ENCODE peak calls at places on chromosomes 1 and 21, in ten cellular contexts. B is Peyer's patch, M is tibial nerve, X is testis, V is body of pancreas, U is transverse colon, D is stomach, Z is adrenal gland, H is A549, J is GM12878. O is an unnamed sample. For H3K4me1, the result is how much of the 10 kb centered on the place peaks cover.

GRCh38 chr1:116164890-116165176 is 53.6 kb downstream of the MAB21L3 start:
- DNase-seq in B (no peak), M (no peak), X (no peak), V (no peak), U (no peak), D (no peak), Z (no peak), H (no peak), J (no peak), O (no peak)

GRCh38 chr21:17348357-17348756 is 164.5 kb upstream of the CXADR start:
- DNase-seq in B (no peak), M (no peak), X (no peak), V (no peak), U (no peak), D (no peak), Z (no peak), H (no peak), J (no peak), O (no peak)

GRCh38 chr21:16186742-16187141 is 457.0 kb downstream of the USP25 start:
- DNase-seq in B (no peak), M (no peak), X (peak), V (no peak), U (no peak), D (no peak), Z (no peak), H (no peak), J (no peak), O (no peak)

GRCh38 chr1:199931666-199932377 is 95.7 kb upstream of the NR5A2 start:
- DNase-seq in B (no peak), M (no peak), X (no peak), V (peak), U (peak), D (no peak), Z (no peak), H (no peak), J (no peak), O (no peak)

GRCh38 chr1:29176567-29176966 is 5.1 kb downstream of the SRSF4 start:
- DNase-seq in B (no peak), M (no peak), X (no peak), V (no peak), U (no peak), D (no peak), Z (no peak), H (no peak), J (no peak), O (no peak)

GRCh38 chr21:42621166-42621827 is 32.1 kb upstream of the PDE9A start:
- DNase-seq in B (no peak), M (no peak), X (no peak), V (peak), U (peak), D (no peak), Z (no peak), H (no peak), J (no peak), O (no peak)

GRCh38 chr1:230752407-230752806 is 5.2 kb downstream of the CAPN9 start:
- DNase-seq in B (no peak), M (no peak), X (no peak), V (no peak), U (peak), D (peak), Z (no peak), H (no peak), J (no peak), O (no peak)

GRCh38 chr1:27129225-27129624 is 25.7 kb downstream of the SLC9A1 start:
- DNase-seq in B (no peak), M (no peak), X (no peak), V (no peak), U (no peak), D (no peak), Z (no peak), H (no peak), J (no peak), O (no peak)

GRCh38 chr1:40476924-40477679 is at the start of gene ZFP69:
- DNase-seq in B (peak), M (peak), X (peak), V (peak), U (peak), D (peak), Z (peak), H (no peak), J (no peak), O (peak)

GRCh38 chr1:26582836-26583460 is 53.4 kb downstream of the RPS6KA1 start:
- DNase-seq in B (no peak), M (peak), X (no peak), V (no peak), U (no peak), D (no peak), Z (no peak), H (no peak), J (peak), O (no peak)

GRCh38 chr1:28139033-28139712 is 37.3 kb downstream of the PTAFR start:
- DNase-seq in B (no peak), M (no peak), X (no peak), V (no peak), U (no peak), D (no peak), Z (no peak), H (no peak), J (no peak), O (no peak)

GRCh38 chr1:7333576-7333975 is 437.5 kb upstream of the VAMP3 start:
- DNase-seq in B (no peak), M (no peak), X (no peak), V (no peak), U (no peak), D (no peak), Z (no peak), H (no peak), J (no peak), O (no peak)

GRCh38 chr21:42080788-42081083 is 9.6 kb downstream of the UMODL1 start:
- DNase-seq in B (no peak), M (no peak), X (no peak), V (no peak), U (no peak), D (no peak), Z (no peak), H (no peak), J (no peak), O (no peak)

GRCh38 chr21:42575111-42575510 is 61.5 kb downstream of the SLC37A1 start:
- DNase-seq in B (no peak), M (no peak), X (peak), V (no peak), U (peak), D (no peak), Z (no peak), H (no peak), J (no peak), O (no peak)

GRCh38 chr1:191608367-191608766 is 549.9 kb upstream of the RGS18 start:
- DNase-seq in B (no peak), M (no peak), X (no peak), V (no peak), U (no peak), D (no peak), Z (no peak), H (no peak), J (no peak), O (no peak)

GRCh38 chr1:152907686-152908601 is at the start of gene IVL:
- DNase-seq in B (no peak), M (no peak), X (no peak), V (no peak), U (no peak), D (no peak), Z (no peak), H (no peak), J (peak), O (no peak)

GRCh38 chr1:228095938-228096337 is 7.2 kb downstream of the C1orf35 start:
- DNase-seq in B (no peak), M (no peak), X (no peak), V (no peak), U (no peak), D (no peak), Z (peak), H (no peak), J (no peak), O (peak)

GRCh38 chr1:185813401-185813979 is 79.3 kb downstream of the HMCN1 start:
- DNase-seq in B (no peak), M (no peak), X (peak), V (no peak), U (peak), D (no peak), Z (no peak), H (peak), J (no peak), O (no peak)

GRCh38 chr1:21857142-21857839 is 45.2 kb downstream of the LDLRAD2 start:
- DNase-seq in B (no peak), M (no peak), X (no peak), V (no peak), U (no peak), D (no peak), Z (no peak), H (no peak), J (no peak), O (no peak)

GRCh38 chr1:202951437-202951836 is 6.7 kb downstream of the ADIPOR1 start:
- DNase-seq in B (no peak), M (no peak), X (no peak), V (no peak), U (no peak), D (no peak), Z (no peak), H (no peak), J (no peak), O (no peak)

GRCh38 chr1:181131255-181131901 is 42.9 kb downstream of the IER5 start:
- DNase-seq in B (peak), M (no peak), X (no peak), V (no peak), U (no peak), D (no peak), Z (no peak), H (no peak), J (no peak), O (no peak)

GRCh38 chr1:14599173-14599754 is 779 bp downstream of the KAZN start:
- DNase-seq in B (no peak), M (no peak), X (peak), V (no peak), U (no peak), D (no peak), Z (no peak), H (no peak), J (no peak), O (no peak)

GRCh38 chr1:241985787-241986186 is 13.1 kb downstream of the MAP1LC3C start:
- DNase-seq in B (no peak), M (no peak), X (peak), V (peak), U (peak), D (peak), Z (peak), H (peak), J (no peak), O (no peak)

GRCh38 chr1:112744019-112744578 is 29.0 kb upstream of the PPM1J start:
- DNase-seq in B (no peak), M (no peak), X (peak), V (peak), U (peak), D (no peak), Z (no peak), H (no peak), J (no peak), O (no peak)

GRCh38 chr21:33268736-33269441 is 2.7 kb downstream of the IL10RB start:
- DNase-seq in B (peak), M (no peak), X (no peak), V (peak), U (peak), D (peak), Z (no peak), H (no peak), J (peak), O (no peak)

GRCh38 chr1:14962407-14962806 is 191.1 kb upstream of the TMEM51 start:
- DNase-seq in B (no peak), M (no peak), X (no peak), V (no peak), U (no peak), D (no peak), Z (no peak), H (no peak), J (no peak), O (no peak)

GRCh38 chr1:18631496-18632217 is 1.0 kb downstream of the PAX7 start:
- DNase-seq in B (no peak), M (no peak), X (no peak), V (no peak), U (no peak), D (no peak), Z (no peak), H (no peak), J (no peak), O (no peak)

GRCh38 chr21:44919111-44919912 is 1.4 kb downstream of the ITGB2 start:
- DNase-seq in B (no peak), M (no peak), X (no peak), V (no peak), U (no peak), D (no peak), Z (no peak), H (no peak), J (no peak), O (no peak)

GRCh38 chr21:46099476-46099875 is 1.6 kb downstream of the COL6A2 start:
- DNase-seq in B (peak), M (peak), X (peak), V (peak), U (peak), D (peak), Z (peak), H (no peak), J (no peak), O (peak)

GRCh38 chr1:227170361-227171166 is 147.7 kb downstream of the CDC42BPA start:
- DNase-seq in B (no peak), M (no peak), X (no peak), V (no peak), U (no peak), D (no peak), Z (no peak), H (no peak), J (no peak), O (no peak)

GRCh38 chr1:157001304-157001703 is 44.2 kb downstream of the ARHGEF11 start:
- DNase-seq in B (no peak), M (no peak), X (no peak), V (no peak), U (no peak), D (no peak), Z (no peak), H (no peak), J (no peak), O (no peak)

GRCh38 chr1:44646711-44647110 is 27.6 kb downstream of the TMEM53 start:
- DNase-seq in B (no peak), M (no peak), X (no peak), V (no peak), U (no peak), D (no peak), Z (no peak), H (no peak), J (no peak), O (no peak)
- H3K4me1 ChIP-seq in B (under half), M (under half), X (under half), V (under half), U (under half), D (under half), Z (under half), H (under half), J (under half), O (under half)

GRCh38 chr1:177448652-177449351 is 278.0 kb downstream of the BRINP2 start:
- DNase-seq in B (no peak), M (no peak), X (no peak), V (no peak), U (no peak), D (no peak), Z (no peak), H (no peak), J (no peak), O (no peak)
- TF ChIP-seq POLR2A in B (no peak), M (no peak), X (no peak), V (no peak), U (no peak), D (no peak), Z (no peak), H (no peak), J (no peak), O (no peak)

GRCh38 chr1:81549588-81550127 is 251.1 kb upstream of the ADGRL2 start:
- DNase-seq in B (no peak), M (no peak), X (no peak), V (no peak), U (no peak), D (no peak), Z (no peak), H (peak), J (peak), O (no peak)

GRCh38 chr1:81548918-81549587 is 251.7 kb upstream of the ADGRL2 start:
- DNase-seq in B (no peak), M (no peak), X (no peak), V (no peak), U (no peak), D (no peak), Z (no peak), H (no peak), J (peak), O (no peak)

GRCh38 chr1:81545734-81546133 is 255.0 kb upstream of the ADGRL2 start:
- DNase-seq in B (no peak), M (no peak), X (no peak), V (no peak), U (no peak), D (no peak), Z (no peak), H (no peak), J (no peak), O (no peak)

GRCh38 chr1:81547912-81548303 is 252.8 kb upstream of the ADGRL2 start:
- DNase-seq in B (no peak), M (no peak), X (no peak), V (no peak), U (no peak), D (no peak), Z (no peak), H (no peak), J (peak), O (no peak)

DNA sequence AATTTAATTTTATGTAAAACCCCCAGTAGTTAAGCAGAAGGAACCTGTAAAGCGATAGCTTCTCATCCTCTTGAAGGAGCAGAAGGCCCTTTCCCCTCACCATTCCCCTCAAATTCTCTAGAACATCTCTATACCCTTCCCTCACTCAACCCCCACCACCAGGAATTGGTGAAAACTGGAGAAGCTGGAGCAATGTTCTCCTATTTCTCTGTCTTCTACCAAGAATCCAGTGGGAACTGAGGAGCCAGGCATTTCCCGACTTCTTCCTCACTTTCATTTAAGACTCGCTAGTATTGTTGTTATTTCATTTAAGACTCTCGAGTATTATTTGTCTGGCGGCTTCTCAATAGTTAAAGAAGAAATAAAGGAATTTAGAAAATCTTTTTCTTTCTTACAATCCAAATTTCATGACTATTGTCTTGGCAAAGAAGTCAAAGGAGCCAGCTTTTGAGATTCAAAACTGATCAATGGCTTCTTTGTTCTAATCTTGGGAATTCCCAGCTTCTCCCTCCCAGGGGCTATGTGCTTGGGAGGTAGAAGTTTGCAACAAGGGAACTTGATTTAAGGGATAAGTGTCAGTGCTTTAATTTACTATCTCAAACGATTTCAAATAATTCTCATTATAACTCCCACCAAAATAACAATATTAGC is 253.3 kb upstream of the ADGRL2 start:
- DNase-seq in B (no peak), M (no peak), X (no peak), V (no peak), U (no peak), D (no peak), Z (no peak), H (no peak), J (no peak), O (no peak)
- H3K4me1 ChIP-seq in B (under half), M (under half), X (under half), V (under half), U (under half), D (under half), Z (under half), H (under half), J (under half), O (under half)

DNA sequence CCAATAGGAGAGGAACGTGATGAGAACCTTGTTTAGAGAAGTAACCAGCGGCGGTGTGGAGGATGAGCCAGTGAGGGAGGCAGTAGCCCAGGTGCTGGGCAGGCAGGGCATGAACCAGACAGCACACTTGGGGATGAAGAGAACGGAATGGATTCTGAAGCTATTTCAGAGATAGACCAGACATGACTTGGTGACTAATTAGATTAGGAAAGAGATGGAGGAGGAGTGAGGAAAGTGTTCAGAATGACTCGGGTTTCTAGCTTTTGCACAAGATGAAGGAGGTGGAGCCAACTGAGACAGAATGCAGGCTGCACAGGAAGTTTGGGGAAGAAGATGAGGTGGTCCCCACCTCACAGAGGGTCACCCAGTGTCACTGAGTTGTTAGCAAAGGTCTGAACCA is 5.1 kb downstream of the PEF1 start:
- DNase-seq in B (no peak), M (no peak), X (no peak), V (no peak), U (no peak), D (no peak), Z (no peak), H (no peak), J (no peak), O (no peak)
- TF ChIP-seq POLR2A in B (no peak), M (no peak), X (no peak), V (no peak), U (no peak), D (no peak), Z (no peak), H (no peak), J (no peak), O (no peak)

O was measured in sigmoid colon.